ENCODE peak calls at places on chromosomes 13 and 19, in ten cellular contexts. C is ACHN, H is RPMI7951, G is kidney tubule cell, E is H9, L is non-pigmented ciliary epithelial cell, Y is NCI-H748 treated with DMSO at 0.1 percent for 48 hours, T is lower leg skin, W is WTC11, F is dermis microvascular lymphatic vessel endothelial cell. N is an unnamed sample.

GRCh38 chr13:55160911-55161310 is 1979.8 kb upstream of the PRR20A start:
- DNase-seq in C (no peak), H (no peak), G (no peak), E (no peak), L (no peak), Y (peak), T (no peak), W (no peak), F (no peak), N (no peak)

GRCh38 chr19:38044267-38045111 is 137.5 kb downstream of the SIPA1L3 start:
- DNase-seq in C (no peak), H (peak), G (peak), E (no peak), L (no peak), Y (no peak), T (no peak), W (no peak), F (peak), N (no peak)

GRCh38 chr19:16143399-16144215 is at the start of gene HSH2D:
- DNase-seq in C (no peak), H (no peak), G (peak), E (peak), L (no peak), Y (no peak), T (peak), W (peak), F (no peak), N (peak)

GRCh38 chr13:48304132-48304876 is 753 bp downstream of the RB1 start:
- DNase-seq in C (peak), H (peak), G (peak), E (no peak), L (no peak), Y (no peak), T (peak), W (peak), F (peak), N (peak)

GRCh38 chr19:53977991-53978731 is 13.3 kb upstream of the CACNG6 start:
- DNase-seq in C (no peak), H (peak), G (peak), E (peak), L (peak), Y (no peak), T (peak), W (peak), F (peak), N (no peak)

GRCh38 chr13:94968040-94968756 is 255.9 kb upstream of the SOX21 start:
- DNase-seq in C (no peak), H (no peak), G (no peak), E (peak), L (no peak), Y (peak), T (no peak), W (peak), F (no peak), N (no peak)

GRCh38 chr19:7159105-7159933 is 89.8 kb downstream of the ZNF557 start:
- DNase-seq in C (no peak), H (peak), G (no peak), E (no peak), L (peak), Y (no peak), T (peak), W (no peak), F (no peak), N (no peak)

GRCh38 chr19:7326105-7326877 is 22.4 kb upstream of the ARHGEF18 start:
- DNase-seq in C (peak), H (no peak), G (peak), E (peak), L (no peak), Y (no peak), T (no peak), W (peak), F (peak), N (peak)

GRCh38 chr19:22901431-22902130 is 69.5 kb downstream of the ZNF723 start:
- DNase-seq in C (no peak), H (no peak), G (no peak), E (no peak), L (no peak), Y (no peak), T (no peak), W (no peak), F (no peak), N (no peak)

GRCh38 chr13:73672492-73672891 is 461.7 kb downstream of the KLF12 start:
- DNase-seq in C (no peak), H (no peak), G (peak), E (no peak), L (no peak), Y (peak), T (no peak), W (no peak), F (no peak), N (no peak)

GRCh38 chr13:104043184-104043583 is 977.0 kb upstream of the SLC10A2 start:
- DNase-seq in C (no peak), H (peak), G (peak), E (no peak), L (no peak), Y (no peak), T (no peak), W (no peak), F (no peak), N (no peak)

GRCh38 chr19:14479985-14480694 is 5.0 kb upstream of the PTGER1 start:
- DNase-seq in C (peak), H (no peak), G (peak), E (peak), L (no peak), Y (no peak), T (no peak), W (peak), F (peak), N (peak)

GRCh38 chr19:48836089-48837017 is at the start of gene HSD17B14:
- DNase-seq in C (peak), H (no peak), G (no peak), E (peak), L (no peak), Y (peak), T (peak), W (peak), F (peak), N (no peak)

GRCh38 chr19:10784257-10784656 is 51.8 kb downstream of the TMED1 start:
- DNase-seq in C (no peak), H (no peak), G (no peak), E (no peak), L (no peak), Y (no peak), T (no peak), W (no peak), F (no peak), N (no peak)

GRCh38 chr19:7540761-7541480 is 5.4 kb downstream of the PNPLA6 start:
- DNase-seq in C (no peak), H (no peak), G (peak), E (peak), L (no peak), Y (no peak), T (no peak), W (peak), F (peak), N (no peak)

GRCh38 chr13:32969516-32969941 is 46.7 kb upstream of the KL start:
- DNase-seq in C (peak), H (no peak), G (peak), E (no peak), L (peak), Y (no peak), T (no peak), W (no peak), F (peak), N (no peak)

GRCh38 chr13:95948646-95949045 is 104.6 kb downstream of the UGGT2 start:
- DNase-seq in C (no peak), H (peak), G (peak), E (no peak), L (peak), Y (no peak), T (no peak), W (no peak), F (peak), N (no peak)

GRCh38 chr13:92804346-92804745 is 422.3 kb upstream of the GPC6 start:
- DNase-seq in C (no peak), H (peak), G (peak), E (no peak), L (no peak), Y (no peak), T (no peak), W (no peak), F (no peak), N (no peak)

GRCh38 chr19:50431343-50432220 is 1.1 kb upstream of the MYBPC2 start:
- DNase-seq in C (peak), H (peak), G (peak), E (peak), L (peak), Y (peak), T (peak), W (peak), F (peak), N (peak)

GRCh38 chr19:1921825-1922224 is 16.6 kb downstream of the ADAT3 start:
- DNase-seq in C (no peak), H (no peak), G (no peak), E (no peak), L (no peak), Y (no peak), T (no peak), W (no peak), F (no peak), N (no peak)